ENCODE peak calls at places on chromosomes 4 and X, in five cellular contexts. M, O, N, H and P are unnamed samples.

GRCh38 chr4:120922390-120923200 is at the start of gene PRDM5:
- DNase-seq in M (peak), O (peak), N (peak), H (peak), P (peak)

GRCh38 chr4:156991161-156991560 is 19.6 kb upstream of the PDGFC start:
- DNase-seq in M (no peak), O (no peak), N (no peak), H (no peak), P (no peak)

GRCh38 chr4:180541678-180542077 is 1701.5 kb upstream of the TENM3 start:
- DNase-seq in M (no peak), O (no peak), N (no peak), H (peak), P (no peak)

GRCh38 chr4:189162073-189162789 is 778.4 kb upstream of the FRG1 start:
- DNase-seq in M (no peak), O (no peak), N (no peak), H (peak), P (no peak)

GRCh38 chr4:4269326-4269725 is 20.6 kb downstream of the LYAR start:
- DNase-seq in M (no peak), O (no peak), N (no peak), H (no peak), P (no peak)

GRCh38 chr4:175453456-175453855 is 358.6 kb downstream of the GPM6A start:
- DNase-seq in M (no peak), O (no peak), N (no peak), H (no peak), P (no peak)

GRCh38 chrX:114798902-114799301 is 215.0 kb downstream of the HTR2C start:
- DNase-seq in M (peak), O (peak), N (peak), H (no peak), P (no peak)

GRCh38 chrX:129980540-129981206 is 1.8 kb upstream of the BCORL1 start:
- DNase-seq in M (no peak), O (peak), N (peak), H (peak), P (peak)

GRCh38 chrX:43750248-43750676 is 94.2 kb downstream of the MAOA start:
- DNase-seq in M (peak), O (peak), N (peak), H (peak), P (peak)

GRCh38 chr4:140099993-140100392 is 54.0 kb downstream of the MAML3 start:
- DNase-seq in M (no peak), O (peak), N (no peak), H (no peak), P (no peak)

GRCh38 chr4:154614306-154614705 is 1.9 kb upstream of the FGG start:
- DNase-seq in M (no peak), O (no peak), N (no peak), H (no peak), P (no peak)

GRCh38 chrX:47143894-47144625 is 442 bp downstream of the NDUFB11 start:
- DNase-seq in M (peak), O (no peak), N (peak), H (peak), P (peak)

GRCh38 chrX:2820131-2820771 is 8.5 kb upstream of the GYG2 start:
- DNase-seq in M (no peak), O (no peak), N (no peak), H (no peak), P (no peak)

GRCh38 chr4:79241846-79242245 is 84.0 kb downstream of the NAA11 start:
- DNase-seq in M (peak), O (peak), N (peak), H (peak), P (no peak)

GRCh38 chrX:132955710-132956109 is 2.7 kb downstream of the HS6ST2 start:
- DNase-seq in M (no peak), O (no peak), N (no peak), H (peak), P (no peak)

GRCh38 chr4:72895408-72895807 is 174.1 kb downstream of the COX18 start:
- DNase-seq in M (no peak), O (no peak), N (no peak), H (peak), P (no peak)

GRCh38 chrX:108036298-108036973 is 8.4 kb upstream of the VSIG1 start:
- DNase-seq in M (peak), O (peak), N (peak), H (no peak), P (peak)

GRCh38 chrX:65985922-65986588 is 53.8 kb downstream of the VSIG4 start:
- DNase-seq in M (peak), O (peak), N (peak), H (peak), P (peak)

GRCh38 chr4:41146716-41147506 is 67.4 kb downstream of the APBB2 start:
- DNase-seq in M (peak), O (no peak), N (peak), H (peak), P (peak)

GRCh38 chr4:88742561-88742960 is 44.9 kb upstream of the NAP1L5 start:
- DNase-seq in M (no peak), O (no peak), N (no peak), H (no peak), P (no peak)

GRCh38 chrX:24466025-24466424 is 939 bp downstream of the PDK3 start:
- DNase-seq in M (no peak), O (no peak), N (no peak), H (peak), P (no peak)

GRCh38 chr4:185504098-185505047 is 30.9 kb downstream of the PDLIM3 start:
- DNase-seq in M (peak), O (peak), N (peak), H (no peak), P (no peak)

GRCh38 chrX:32868524-32868895 is 342.8 kb downstream of the DMD start:
- DNase-seq in M (no peak), O (no peak), N (no peak), H (no peak), P (peak)

GRCh38 chr4:38050560-38051350 is 90.6 kb downstream of the PTTG2 start:
- DNase-seq in M (no peak), O (no peak), N (peak), H (no peak), P (no peak)

GRCh38 chr4:129358571-129358970 is 262.6 kb downstream of the C4orf33 start:
- DNase-seq in M (peak), O (peak), N (peak), H (no peak), P (no peak)

GRCh38 chr4:82758701-82759685 is 39.6 kb downstream of the SCD5 start:
- DNase-seq in M (no peak), O (no peak), N (no peak), H (peak), P (no peak)

GRCh38 chr4:75708218-75708691 is 16.1 kb upstream of the USO1 start:
- DNase-seq in M (no peak), O (peak), N (no peak), H (peak), P (peak)

GRCh38 chr4:78131403-78131802 is 74.3 kb downstream of the FRAS1 start:
- DNase-seq in M (no peak), O (no peak), N (peak), H (no peak), P (no peak)

GRCh38 chr4:105605493-105605892 is 53.1 kb downstream of the ARHGEF38 start:
- DNase-seq in M (peak), O (peak), N (peak), H (no peak), P (no peak)

GRCh38 chrX:103845165-103845653 is 13.2 kb upstream of the RAB9B start:
- DNase-seq in M (peak), O (peak), N (peak), H (peak), P (peak)

GRCh38 chr4:119040711-119041185 is 94.9 kb upstream of the MYOZ2 start:
- DNase-seq in M (peak), O (peak), N (peak), H (peak), P (no peak)

GRCh38 chrX:129139837-129140679 is 383.2 kb downstream of the SMARCA1 start:
- DNase-seq in M (no peak), O (peak), N (no peak), H (no peak), P (no peak)

GRCh38 chr4:100682477-100683218 is 164.8 kb upstream of the EMCN start:
- DNase-seq in M (no peak), O (no peak), N (no peak), H (peak), P (no peak)

GRCh38 chr4:147735413-147736301 is 3.8 kb downstream of the ARHGAP10 start:
- DNase-seq in M (no peak), O (peak), N (peak), H (no peak), P (no peak)

GRCh38 chr4:101037938-101038413 is 309.4 kb downstream of the PPP3CA start:
- DNase-seq in M (no peak), O (no peak), N (peak), H (no peak), P (no peak)

GRCh38 chr4:174669278-174669677 is 147.0 kb upstream of the HPGD start:
- DNase-seq in M (peak), O (peak), N (peak), H (no peak), P (peak)

GRCh38 chrX:11380187-11380586 is 87.0 kb downstream of the AMELX start:
- DNase-seq in M (peak), O (peak), N (peak), H (no peak), P (no peak)

GRCh38 chr4:163280703-163281519 is 51.5 kb downstream of the NPY1R start:
- DNase-seq in M (no peak), O (no peak), N (no peak), H (no peak), P (no peak)

GRCh38 chr4:150584198-150584593 is 2.2 kb downstream of the MAB21L2 start:
- DNase-seq in M (no peak), O (no peak), N (no peak), H (no peak), P (no peak)

GRCh38 chr4:11596989-11597388 is 168.3 kb upstream of the HS3ST1 start:
- DNase-seq in M (no peak), O (no peak), N (no peak), H (no peak), P (no peak)

DNA sequence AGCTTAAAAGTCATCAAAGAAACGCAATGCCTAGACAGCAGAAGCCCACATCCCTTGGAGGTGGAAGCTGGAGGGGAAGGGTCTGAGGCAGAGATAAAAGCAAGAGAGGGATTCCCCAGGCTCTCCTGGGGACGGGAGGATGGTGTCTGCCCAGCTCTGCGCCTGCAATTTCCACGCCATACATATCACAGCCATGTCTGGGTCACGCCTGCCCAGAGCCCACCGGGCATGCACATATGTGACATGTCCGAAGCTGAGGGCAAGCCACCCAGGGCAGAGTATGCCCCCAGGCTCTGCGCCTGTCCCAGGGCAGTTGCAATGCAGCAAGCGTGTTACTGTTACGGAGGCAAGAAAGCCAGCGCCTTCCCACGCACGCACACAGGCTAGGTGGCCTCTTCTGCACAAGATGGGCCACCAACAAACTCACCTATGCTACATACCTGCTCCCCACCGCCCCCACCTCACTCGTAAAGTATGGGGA is 1.2 kb downstream of the FGF13 start:
- DNase-seq in M (no peak), O (no peak), N (peak), H (no peak), P (peak)
- TF ChIP-seq EZH2 in M (no peak), O (no peak), N (no peak), H (no peak), P (no peak)

DNA sequence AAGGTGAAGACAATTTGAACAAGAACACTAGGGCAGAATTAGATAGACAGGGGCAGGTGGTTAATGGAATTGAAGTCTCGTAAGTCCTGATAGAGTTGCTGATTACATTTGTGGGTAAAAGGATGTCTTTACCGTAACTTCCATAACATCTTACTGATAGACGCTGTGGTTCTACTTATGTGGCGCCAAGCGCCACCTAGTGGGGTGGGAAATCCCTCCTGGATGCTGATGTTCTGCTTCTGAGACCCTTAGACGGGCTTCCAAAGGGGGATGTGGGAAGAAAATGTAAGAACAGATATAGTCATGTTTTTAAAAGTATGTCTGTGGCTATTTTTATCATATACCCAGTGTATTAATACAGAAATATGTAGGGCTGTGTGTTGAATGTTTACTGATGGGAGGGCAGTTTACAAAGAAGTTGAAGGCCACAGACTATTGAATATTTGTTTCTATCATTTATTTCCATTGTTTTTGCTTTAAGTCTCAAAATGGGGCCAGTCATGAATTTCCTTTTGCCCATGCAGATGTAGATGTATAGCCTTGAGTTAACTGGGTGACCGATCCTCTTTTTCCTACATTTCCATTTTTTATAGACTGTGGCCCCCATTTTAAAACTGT is 12.2 kb upstream of the TLR8 start:
- DNase-seq in M (peak), O (peak), N (peak), H (peak), P (peak)
- H3K4me3 ChIP-seq in M (no peak), O (no peak), N (no peak), H (no peak), P (no peak)

DNA sequence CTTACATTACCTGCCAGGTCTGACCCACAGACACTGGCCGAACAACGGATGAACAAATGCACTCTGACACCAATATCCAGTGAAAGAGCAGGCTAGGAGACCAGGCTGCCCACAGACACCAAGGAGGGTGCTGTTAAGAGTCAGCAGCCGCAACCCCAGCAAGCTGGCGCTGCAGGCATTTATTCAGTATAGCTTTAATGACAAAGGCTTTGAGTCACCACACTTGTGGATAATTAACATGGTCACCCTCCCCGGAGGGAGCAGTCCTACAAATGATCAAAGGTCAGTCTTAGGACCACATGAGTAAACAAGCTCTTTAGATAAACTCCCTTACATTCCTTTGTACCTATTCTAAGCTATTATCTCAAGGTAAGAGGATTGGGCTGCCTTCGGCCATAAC is 368.5 kb upstream of the GRID2 start:
- DNase-seq in M (no peak), O (no peak), N (no peak), H (no peak), P (peak)
- H2AFZ ChIP-seq in M (no peak), O (no peak), N (no peak), H (no peak), P (no peak)

DNA sequence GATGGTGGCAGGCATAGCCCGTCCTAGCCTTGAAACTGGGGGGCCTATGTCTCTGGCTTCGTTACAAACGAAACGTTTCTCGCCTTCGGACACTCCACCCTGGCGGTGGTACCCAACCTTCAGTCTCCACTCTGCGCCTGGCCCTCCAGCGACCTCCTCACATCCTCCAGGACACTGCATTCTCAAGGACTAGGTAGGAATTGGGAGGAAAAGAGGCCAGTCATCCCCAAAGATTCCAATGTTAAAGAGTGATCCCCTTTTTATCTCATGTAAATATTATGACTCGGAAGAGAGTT is 2.1 kb upstream of the NKX6-1 start:
- DNase-seq in M (no peak), O (no peak), N (no peak), H (peak), P (no peak)
- TF ChIP-seq EZH2 in M (no peak), O (no peak), N (no peak), H (peak), P (no peak)